ENCODE peak calls at places on chromosomes 3 and 15, in six cellular contexts. B is NCI-H2081, H is HTR-8/SVneo, J is non-pigmented ciliary epithelial cell, R is GM12891, D is breast epithelium. X is an unnamed sample.

GRCh38 chr15:62760506-62760905 is 282.0 kb upstream of the TPM1 start:
- DNase-seq in B (no peak), H (no peak), J (no peak), R (no peak), D (no peak), X (no peak)

GRCh38 chr3:141456328-141456689 is 30.5 kb upstream of the RASA2 start:
- DNase-seq in B (no peak), H (no peak), J (no peak), R (no peak), D (no peak), X (no peak)

GRCh38 chr3:88000853-88001252 is 58.0 kb downstream of the CGGBP1 start:
- DNase-seq in B (no peak), H (no peak), J (no peak), R (no peak), D (no peak), X (peak; percentile 16)

GRCh38 chr3:124217542-124217941 is 225.6 kb upstream of the ROPN1 start:
- DNase-seq in B (no peak), H (peak; percentile 61), J (peak; percentile 30), R (no peak), D (peak; percentile 53), X (peak; percentile 5)

GRCh38 chr15:90400759-90401314 is 12.8 kb downstream of the IQGAP1 start:
- DNase-seq in B (peak; percentile 80), H (peak; percentile 74), J (peak; percentile 93), R (peak; percentile 57), D (peak; percentile 63), X (peak; percentile 73)

GRCh38 chr3:157660847-157661246 is 157.6 kb upstream of the VEPH1 start:
- DNase-seq in B (no peak), H (no peak), J (no peak), R (no peak), D (no peak), X (no peak)

GRCh38 chr3:187951452-187952190 is 202.3 kb upstream of the LPP start:
- DNase-seq in B (no peak), H (no peak), J (no peak), R (no peak), D (no peak), X (no peak)

GRCh38 chr3:51621091-51621892 is 49.8 kb upstream of the TEX264 start:
- DNase-seq in B (no peak), H (no peak), J (no peak), R (no peak), D (no peak), X (no peak)

GRCh38 chr3:180615954-180616353 is 14.0 kb downstream of the TTC14 start:
- DNase-seq in B (no peak), H (no peak), J (no peak), R (no peak), D (no peak), X (no peak)

GRCh38 chr15:55707985-55708384 is 35.0 kb downstream of the PRTG start:
- DNase-seq in B (no peak), H (no peak), J (no peak), R (no peak), D (no peak), X (no peak)

GRCh38 chr15:96166223-96167200 is 164.0 kb upstream of the NR2F2 start:
- DNase-seq in B (no peak), H (no peak), J (no peak), R (no peak), D (no peak), X (no peak)

GRCh38 chr3:125140011-125140813 is 72.3 kb downstream of the SLC12A8 start:
- DNase-seq in B (no peak), H (no peak), J (no peak), R (no peak), D (no peak), X (no peak)

GRCh38 chr15:67825880-67826716 is 789 bp downstream of the SKOR1 start:
- DNase-seq in B (no peak), H (no peak), J (no peak), R (no peak), D (peak; percentile 49), X (no peak)

GRCh38 chr3:143216709-143217182 is 97.2 kb downstream of the CHST2 start:
- DNase-seq in B (no peak), H (no peak), J (no peak), R (no peak), D (no peak), X (no peak)

GRCh38 chr3:182142928-182143327 is 431.2 kb downstream of the SOX2 start:
- DNase-seq in B (no peak), H (no peak), J (no peak), R (no peak), D (no peak), X (no peak)

GRCh38 chr3:138303474-138303873 is 26.2 kb downstream of the NME9 start:
- DNase-seq in B (no peak), H (no peak), J (no peak), R (no peak), D (no peak), X (no peak)

GRCh38 chr3:195388380-195388779 is 54.4 kb downstream of the ACAP2 start:
- DNase-seq in B (no peak), H (no peak), J (no peak), R (no peak), D (no peak), X (no peak)

GRCh38 chr3:169668957-169669681 is 5.6 kb upstream of the MECOM start:
- DNase-seq in B (peak; percentile 93), H (peak; percentile 62), J (no peak), R (no peak), D (no peak), X (no peak)

GRCh38 chr15:88018865-88019626 is 237.5 kb downstream of the NTRK3 start:
- DNase-seq in B (no peak), H (no peak), J (no peak), R (no peak), D (no peak), X (no peak)